ENCODE peak calls at places on chromosome 2, in four cellular contexts. H, L, G and R are unnamed samples.

GRCh38 chr2:168255866-168256265 is 8.5 kb upstream of the STK39 start:
- DNase-seq in H (no peak), L (no peak), G (no peak), R (no peak)

GRCh38 chr2:41763091-41763490 is 284.7 kb upstream of the PKDCC start:
- DNase-seq in H (no peak), L (no peak), G (no peak), R (no peak)

GRCh38 chr2:240632291-240632670 is 7.0 kb downstream of the GPR35 start:
- DNase-seq in H (no peak), L (no peak), G (no peak), R (no peak)

GRCh38 chr2:144453486-144454158 is 66.3 kb downstream of the ZEB2 start:
- DNase-seq in H (no peak), L (no peak), G (no peak), R (peak)

GRCh38 chr2:74886811-74887210 is 52.9 kb downstream of the HK2 start:
- DNase-seq in H (no peak), L (no peak), G (no peak), R (no peak)

GRCh38 chr2:75224636-75225094 is 25.3 kb upstream of the TACR1 start:
- DNase-seq in H (no peak), L (peak), G (no peak), R (no peak)

GRCh38 chr2:96267159-96267971 is 1.3 kb downstream of the CIAO1 start:
- DNase-seq in H (peak), L (peak), G (no peak), R (peak)

GRCh38 chr2:81706856-81707255 is 1402.3 kb upstream of the LRRTM1 start:
- DNase-seq in H (no peak), L (no peak), G (no peak), R (no peak)

GRCh38 chr2:233354971-233355574 is 779 bp downstream of the DGKD start:
- DNase-seq in H (no peak), L (peak), G (peak), R (peak)

GRCh38 chr2:101518470-101519172 is 43.7 kb upstream of the RFX8 start:
- DNase-seq in H (no peak), L (peak), G (peak), R (peak)

GRCh38 chr2:233853353-233853752 is 982 bp downstream of the HJURP start:
- DNase-seq in H (no peak), L (peak), G (no peak), R (no peak)

GRCh38 chr2:57546478-57546877 is 500.1 kb upstream of the VRK2 start:
- DNase-seq in H (no peak), L (no peak), G (no peak), R (no peak)

GRCh38 chr2:203360833-203361430 is 32.7 kb downstream of the ABI2 start:
- DNase-seq in H (no peak), L (no peak), G (no peak), R (no peak)

GRCh38 chr2:239743206-239743605 is 281.9 kb downstream of the NDUFA10 start:
- DNase-seq in H (no peak), L (no peak), G (peak), R (no peak)